ENCODE peak calls at places on chromosomes 13 and 19, in five cellular contexts. O, X, S, H and G are unnamed samples.

GRCh38 chr19:47674548-47674947 is 38.7 kb upstream of the EHD2 start:
- DNase-seq in S (no peak), H (no peak), X (no peak), O (no peak), G (no peak)

GRCh38 chr13:49097374-49097773 is 121.7 kb downstream of the FNDC3A start:
- DNase-seq in X (no peak), O (no peak), H (peak; percentile 95), S (no peak), G (no peak)

GRCh38 chr19:50797429-50798115 is 7.4 kb downstream of the ACP4 start:
- DNase-seq in O (no peak), X (no peak), S (no peak), H (no peak), G (no peak)

GRCh38 chr13:94389544-94390351 is 89.7 kb downstream of the DCT start:
- DNase-seq in S (no peak), O (no peak), X (no peak), H (no peak), G (no peak)

GRCh38 chr13:98507060-98507797 is 69.7 kb downstream of the STK24 start:
- DNase-seq in X (peak; percentile 58), S (no peak), O (peak; percentile 61), H (no peak), G (no peak)

GRCh38 chr13:81540777-81541176 is 1199.9 kb upstream of the SPRY2 start:
- DNase-seq in S (no peak), O (no peak), X (no peak), H (no peak), G (no peak)

GRCh38 chr13:100432611-100433010 is 156.0 kb downstream of the GGACT start:
- DNase-seq in H (no peak), X (no peak), S (no peak), O (no peak), G (no peak)

GRCh38 chr19:10553943-10554381 is 10.3 kb downstream of the ATG4D start:
- DNase-seq in O (no peak), X (no peak), H (peak; percentile 90), S (peak; percentile 53), G (no peak)

GRCh38 chr19:38385804-38386257 is 2.0 kb downstream of the GGN start:
- DNase-seq in S (no peak), X (no peak), O (no peak), H (no peak), G (no peak)

GRCh38 chr19:35316560-35316959 is 12.4 kb upstream of the CD22 start:
- DNase-seq in S (no peak), O (no peak), H (no peak), X (no peak), G (no peak)

GRCh38 chr19:35313614-35314013 is 15.4 kb upstream of the CD22 start:
- DNase-seq in X (peak; percentile 39), H (no peak), O (no peak), S (no peak), G (no peak)

GRCh38 chr19:35315883-35316282 is 13.1 kb upstream of the CD22 start:
- DNase-seq in H (no peak), S (no peak), X (no peak), O (no peak), G (peak; percentile 74)

GRCh38 chr19:35314031-35314430 is 15.0 kb upstream of the CD22 start:
- DNase-seq in O (no peak), H (no peak), S (no peak), X (peak; percentile 12), G (no peak)

DNA sequence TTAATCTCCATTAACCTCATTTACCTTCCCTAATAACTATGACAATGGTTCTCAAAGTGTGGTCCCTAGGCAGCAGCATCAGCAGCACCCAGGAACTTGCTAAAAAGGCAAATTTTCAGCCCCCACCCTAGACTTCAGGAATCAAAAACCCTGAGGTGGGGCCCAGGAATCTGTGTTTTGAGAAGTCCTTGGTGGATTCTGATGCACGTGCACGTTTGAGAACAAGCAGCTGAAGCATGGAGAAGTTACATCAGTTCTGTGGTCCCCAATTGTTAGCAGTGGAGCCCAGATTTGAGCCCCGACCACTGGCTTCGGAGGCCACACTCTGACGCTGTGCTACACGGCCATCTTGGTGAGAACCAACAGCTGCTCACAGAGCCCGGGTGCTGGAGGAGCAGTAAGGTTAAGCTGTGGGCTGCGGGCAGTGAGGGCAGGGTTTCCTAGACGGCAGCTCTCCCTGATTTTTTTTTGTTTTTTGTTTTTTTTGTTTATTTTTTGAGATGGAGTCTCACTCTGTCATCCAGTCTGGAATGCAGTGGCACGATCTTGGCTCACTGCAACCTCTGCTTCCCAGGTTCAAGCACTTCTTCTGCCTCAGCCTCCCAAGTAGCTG is 14.0 kb upstream of the CD22 start:
- DNase-seq in X (no peak), S (no peak), O (no peak), H (no peak), G (no peak)
- H3K27ac ChIP-seq in X (no peak overlapping the region), S (no peak overlapping the region), O (no peak overlapping the region), H (no peak overlapping the region), G (no peak overlapping the region)

GRCh38 chr13:73466561-73466960 is 407.8 kb downstream of the KLF5 start:
- DNase-seq in H (peak; percentile 77), S (no peak), X (no peak), O (no peak), G (no peak)
- H3K27ac ChIP-seq in H (peak overlapping the region; percentile 94), S (no peak overlapping the region), X (no peak overlapping the region), O (no peak overlapping the region), G (no peak overlapping the region)

GRCh38 chr19:42233638-42234292 is 8.6 kb downstream of the GSK3A start:
- DNase-seq in X (no peak), H (no peak), S (no peak), O (no peak), G (no peak)
- H3K27ac ChIP-seq in X (no peak overlapping the region), H (no peak overlapping the region), S (peak overlapping the region; percentile 8), O (no peak overlapping the region), G (no peak overlapping the region)

GRCh38 chr19:41868989-41869300 is 8.1 kb upstream of the CD79A start:
- DNase-seq in H (no peak), O (no peak), S (no peak), X (no peak), G (no peak)
- H3K27ac ChIP-seq in H (no peak overlapping the region), O (no peak overlapping the region), S (peak overlapping the region; percentile 52), X (no peak overlapping the region), G (no peak overlapping the region)

DNA sequence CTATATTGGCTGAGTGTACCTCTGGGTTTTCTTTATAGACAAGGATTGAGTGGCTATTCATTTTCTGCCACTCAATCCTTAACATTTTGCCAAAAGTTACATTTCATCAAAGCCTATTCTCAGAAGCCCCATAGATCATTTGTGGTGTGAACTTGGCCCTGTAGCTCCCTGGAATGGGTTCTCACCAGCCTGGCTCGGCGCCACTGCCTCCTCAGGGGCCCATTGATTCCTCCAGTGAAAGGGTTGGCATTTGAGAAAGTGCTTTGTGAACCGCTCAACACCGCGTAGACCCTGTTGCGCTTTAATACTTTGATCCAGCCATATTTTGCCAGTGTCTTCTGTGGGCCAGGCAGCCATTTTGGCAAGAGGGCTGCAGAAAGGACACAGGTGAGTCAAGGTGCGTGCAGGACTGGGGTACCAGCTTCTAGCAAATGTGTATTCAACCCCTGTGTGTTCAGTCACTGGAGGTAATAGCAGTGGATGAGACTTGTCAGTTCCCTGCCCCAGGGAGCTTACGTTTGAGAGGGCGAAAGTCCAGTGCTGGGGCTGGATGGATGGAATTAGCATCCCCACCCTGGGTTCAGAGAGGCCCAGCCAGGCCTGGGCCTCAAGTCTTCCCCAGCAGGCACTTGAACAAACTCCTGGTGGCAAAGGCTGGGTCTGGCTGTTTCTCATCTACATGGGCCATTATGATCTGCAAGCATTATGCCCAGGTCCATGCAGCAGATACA is 3.8 kb downstream of the RAB8A start:
- DNase-seq in X (no peak), H (no peak), O (no peak), S (no peak), G (no peak)
- H3K27ac ChIP-seq in X (no peak overlapping the region), H (no peak overlapping the region), O (no peak overlapping the region), S (peak overlapping the region; percentile 24), G (no peak overlapping the region)